ENCODE peak calls at places on chromosome 2, in four cellular contexts. One of them, this sample, is unnamed.

GRCh38 chr2:189092936-189093335 is 86.6 kb downstream of the COL5A2 start:
- DNase-seq in spleen: no peak
- DNase-seq in H9: no peak
- DNase-seq in GM12865: no peak
- DNase-seq in this sample: no peak

GRCh38 chr2:157777425-157777824 is 98.7 kb downstream of the ACVR1 start:
- DNase-seq in GM12865: peak; percentile 48
- DNase-seq in spleen: no peak
- DNase-seq in H9: no peak
- DNase-seq in this sample: no peak

GRCh38 chr2:101022221-101022620 is 20.1 kb downstream of the RPL31 start:
- DNase-seq in H9: no peak
- DNase-seq in GM12865: no peak
- DNase-seq in spleen: no peak
- DNase-seq in this sample: no peak

GRCh38 chr2:235493775-235494715 is at the start of gene AGAP1:
- DNase-seq in GM12865: peak; percentile 28
- DNase-seq in H9: peak; percentile 88
- DNase-seq in spleen: peak; percentile 81
- DNase-seq in this sample: peak; percentile 46

GRCh38 chr2:212998629-212999359 is 152.6 kb downstream of the IKZF2 start:
- DNase-seq in H9: no peak
- DNase-seq in spleen: no peak
- DNase-seq in GM12865: no peak
- DNase-seq in this sample: no peak

GRCh38 chr2:240627736-240628506 is 2.6 kb downstream of the GPR35 start:
- DNase-seq in spleen: peak; percentile 54
- DNase-seq in GM12865: no peak
- DNase-seq in H9: peak; percentile 15
- DNase-seq in this sample: no peak

GRCh38 chr2:16068233-16068940 is 128.0 kb downstream of the MYCN start:
- DNase-seq in GM12865: no peak
- DNase-seq in H9: no peak
- DNase-seq in spleen: no peak
- DNase-seq in this sample: no peak

GRCh38 chr2:88683160-88684021 is 8.1 kb upstream of the RPIA start:
- DNase-seq in GM12865: no peak
- DNase-seq in H9: no peak
- DNase-seq in spleen: no peak
- DNase-seq in this sample: no peak

GRCh38 chr2:67234443-67234842 is 162.7 kb upstream of the ETAA1 start:
- DNase-seq in GM12865: no peak
- DNase-seq in spleen: no peak
- DNase-seq in H9: peak; percentile 36
- DNase-seq in this sample: no peak

DNA sequence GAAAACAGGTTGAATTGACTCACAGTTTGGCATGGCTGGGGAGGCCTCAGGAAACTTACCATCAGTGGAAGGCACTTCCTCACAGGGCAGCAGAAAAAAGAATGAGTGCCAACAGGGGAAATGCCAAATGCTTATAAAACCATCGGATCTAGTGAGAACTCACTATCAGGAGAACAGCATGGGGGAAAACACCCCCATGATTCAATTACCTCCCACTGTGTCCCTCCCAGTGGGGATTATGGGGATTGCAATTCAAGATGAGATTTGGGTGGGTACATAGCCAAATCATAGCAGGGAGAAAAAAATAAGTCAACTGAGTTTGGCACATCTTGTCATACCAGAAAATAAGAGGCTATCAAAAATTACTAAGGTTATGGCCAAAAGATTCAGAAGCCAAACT is 96.3 kb downstream of the TRIP12 start:
- DNase-seq in spleen: no peak
- DNase-seq in GM12865: no peak
- DNase-seq in H9: no peak
- DNase-seq in this sample: no peak
- TF ChIP-seq CTCF in spleen: no peak
- TF ChIP-seq CTCF in GM12865: no peak
- TF ChIP-seq CTCF in H9: peak; percentile 38
- TF ChIP-seq CTCF in this sample: no peak

GRCh38 chr2:55052087-55053061 is 2.1 kb upstream of the RTN4 start:
- DNase-seq in GM12865: no peak
- DNase-seq in H9: no peak
- DNase-seq in spleen: no peak
- DNase-seq in this sample: no peak
- TF ChIP-seq CTCF in GM12865: no peak
- TF ChIP-seq CTCF in H9: no peak
- TF ChIP-seq CTCF in spleen: no peak
- TF ChIP-seq CTCF in this sample: no peak

DNA sequence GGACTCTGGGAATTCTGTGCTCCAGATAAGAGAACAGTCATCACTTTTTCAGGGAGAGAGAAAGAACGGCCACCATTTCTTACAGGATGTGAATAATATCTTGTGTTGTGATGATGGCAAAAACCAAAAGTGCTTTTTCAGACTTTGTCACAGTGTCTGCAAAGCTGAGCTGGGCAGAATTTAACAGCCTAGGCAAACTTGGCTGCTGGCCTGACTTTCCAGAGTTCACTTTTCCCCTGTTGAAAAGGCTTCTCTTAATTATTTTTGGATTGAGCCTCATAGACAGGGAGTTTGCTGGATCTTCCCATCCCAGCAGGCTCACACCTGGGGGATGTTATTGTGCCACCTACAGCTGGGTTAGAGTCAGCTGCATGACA is 361.5 kb upstream of the ACVR2A start:
- DNase-seq in spleen: no peak
- DNase-seq in GM12865: no peak
- DNase-seq in H9: no peak
- DNase-seq in this sample: no peak
- TF ChIP-seq CTCF in spleen: no peak
- TF ChIP-seq CTCF in GM12865: no peak
- TF ChIP-seq CTCF in H9: no peak
- TF ChIP-seq CTCF in this sample: no peak

DNA sequence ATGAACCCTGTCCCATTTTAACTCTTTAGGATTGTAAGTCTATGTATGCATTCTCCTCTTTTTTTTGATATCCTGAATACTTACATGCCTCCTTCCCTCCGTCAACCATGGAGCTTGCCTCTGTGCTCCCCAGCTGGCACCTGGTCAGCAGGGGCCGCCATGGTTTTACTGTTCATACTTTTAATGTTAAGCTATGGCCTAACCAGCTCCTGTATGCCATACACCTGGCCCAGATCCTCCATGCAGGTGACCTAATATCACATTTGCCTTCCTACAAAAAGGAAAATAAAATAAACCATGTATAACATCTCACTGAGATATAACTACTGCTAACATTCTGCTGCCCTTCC is 283.1 kb upstream of the TRIB2 start:
- DNase-seq in H9: no peak
- DNase-seq in GM12865: peak; percentile 10
- DNase-seq in spleen: no peak
- DNase-seq in this sample: no peak
- TF ChIP-seq CTCF in H9: no peak
- TF ChIP-seq CTCF in GM12865: no peak
- TF ChIP-seq CTCF in spleen: no peak
- TF ChIP-seq CTCF in this sample: no peak

DNA sequence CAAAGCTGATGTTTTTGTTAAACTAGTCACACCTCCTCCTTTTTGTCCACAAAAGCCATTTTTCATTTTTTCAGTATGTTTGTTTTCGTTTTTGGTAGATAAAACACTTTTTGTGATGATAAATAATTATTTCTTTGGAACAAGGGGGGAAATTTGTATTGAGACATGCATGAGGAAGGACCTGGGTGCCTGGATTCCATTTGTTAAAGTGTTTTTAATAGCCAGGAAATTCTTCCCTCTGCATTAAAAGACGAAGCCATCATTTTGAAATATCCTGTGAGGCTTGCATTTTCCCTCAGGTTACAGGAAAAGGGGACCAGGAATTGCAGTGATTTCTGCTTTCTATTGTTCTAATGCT is 52.1 kb upstream of the CTLA4 start:
- DNase-seq in spleen: no peak
- DNase-seq in GM12865: no peak
- DNase-seq in H9: no peak
- DNase-seq in this sample: no peak
- TF ChIP-seq CTCF in spleen: peak; percentile 3
- TF ChIP-seq CTCF in GM12865: no peak
- TF ChIP-seq CTCF in H9: no peak
- TF ChIP-seq CTCF in this sample: no peak

GRCh38 chr2:232757905-232758304 is 18.5 kb downstream of the KCNJ13 start:
- DNase-seq in H9: no peak
- DNase-seq in spleen: no peak
- DNase-seq in GM12865: no peak
- DNase-seq in this sample: no peak

DNA sequence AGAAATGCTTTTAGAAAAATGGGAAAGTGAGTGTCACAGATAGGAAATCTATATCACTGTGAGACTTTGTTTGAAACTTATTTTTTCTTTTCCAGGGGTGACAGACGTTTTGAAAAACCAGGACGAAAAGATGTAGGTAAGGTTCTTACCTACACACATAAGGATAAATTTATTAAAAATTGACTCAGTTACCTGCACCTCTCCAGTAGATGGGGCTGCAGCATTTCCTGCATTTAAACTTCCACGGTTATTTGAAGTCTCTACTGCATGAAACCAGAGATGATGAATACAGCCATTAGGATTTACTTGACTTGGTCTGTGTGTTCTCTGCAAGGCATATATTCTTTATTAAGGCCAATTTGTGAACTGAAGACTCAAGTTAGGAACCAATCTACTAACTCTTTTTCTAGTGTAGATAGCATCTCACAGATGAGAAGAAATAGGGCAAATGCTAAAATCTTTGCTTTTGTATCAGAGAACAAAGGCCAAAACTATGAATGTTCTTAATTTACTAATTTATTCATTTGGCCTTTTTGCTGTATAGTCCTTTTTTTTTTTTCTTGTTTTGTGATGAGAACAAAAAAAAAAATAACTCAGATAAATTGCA is 15.0 kb downstream of the KCNJ13 start:
- DNase-seq in H9: no peak
- DNase-seq in spleen: no peak
- DNase-seq in GM12865: peak; percentile 53
- DNase-seq in this sample: no peak
- TF ChIP-seq CTCF in H9: peak; percentile 67
- TF ChIP-seq CTCF in spleen: peak; percentile 46
- TF ChIP-seq CTCF in GM12865: peak; percentile 52
- TF ChIP-seq CTCF in this sample: no peak

DNA sequence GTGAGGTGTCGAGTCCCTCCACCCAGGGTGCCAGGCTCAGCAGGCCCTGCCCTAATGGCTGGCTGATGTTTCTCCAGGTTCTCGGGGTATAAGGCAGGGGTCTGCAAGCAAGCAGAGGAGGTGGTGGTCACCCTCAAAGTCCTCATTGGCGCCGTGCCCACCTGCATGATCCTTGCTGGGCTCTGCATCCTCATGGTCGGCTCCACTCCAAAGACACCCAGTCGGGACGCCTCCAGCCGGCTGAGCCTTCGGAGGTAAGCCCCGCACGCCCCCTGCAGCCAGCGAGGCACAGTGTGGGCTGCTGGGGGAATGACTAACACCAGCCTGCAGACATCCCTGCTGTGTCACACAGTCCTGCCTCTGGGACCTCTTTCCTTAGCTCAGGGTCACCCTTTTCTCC is 14.1 kb downstream of the MFSD2B start:
- DNase-seq in GM12865: no peak
- DNase-seq in H9: peak; percentile 64
- DNase-seq in spleen: no peak
- DNase-seq in this sample: no peak
- TF ChIP-seq CTCF in GM12865: no peak
- TF ChIP-seq CTCF in H9: peak; percentile 51
- TF ChIP-seq CTCF in spleen: no peak
- TF ChIP-seq CTCF in this sample: no peak

DNA sequence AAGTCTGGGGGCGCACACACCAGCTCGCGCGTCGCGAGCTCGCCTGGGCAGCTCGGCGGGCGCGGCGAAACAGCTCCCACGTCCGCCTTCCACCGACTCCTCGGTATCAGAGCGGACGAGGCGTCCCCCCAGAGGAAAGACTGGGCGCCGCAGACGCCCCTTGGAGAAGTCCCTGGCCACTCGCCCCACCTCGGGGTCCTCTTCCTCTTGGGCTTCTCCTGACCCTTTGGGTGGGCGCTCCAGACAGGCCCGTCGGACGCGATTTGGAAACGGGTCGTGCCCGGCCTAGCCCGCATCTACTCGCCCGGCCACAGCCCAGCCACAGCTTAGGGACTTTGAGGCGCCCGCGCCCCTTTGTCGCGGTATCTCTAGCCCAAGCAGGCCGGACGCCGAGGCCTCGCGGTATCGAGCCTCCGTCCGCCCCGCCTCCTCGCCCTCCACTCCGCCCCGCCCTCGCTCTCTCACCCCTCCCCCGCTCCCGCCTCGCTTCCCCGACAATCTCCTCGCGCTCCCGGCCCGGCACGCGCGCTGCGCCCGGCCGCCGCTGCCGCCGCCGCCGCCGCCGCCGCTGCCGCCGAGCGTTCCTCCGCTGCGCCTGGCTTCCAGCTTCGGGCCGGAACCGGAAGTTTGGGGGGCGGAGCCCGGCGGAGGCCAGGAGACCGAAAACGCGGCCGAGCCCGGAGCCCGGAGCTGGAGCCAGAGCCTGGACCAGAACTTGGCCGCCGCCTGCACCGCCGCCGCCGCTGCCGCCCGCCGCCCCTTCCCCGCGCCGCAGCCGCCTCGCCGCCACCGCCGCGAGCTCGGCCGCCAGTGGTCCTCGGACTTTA is 752 bp upstream of the ACVR2A start:
- DNase-seq in spleen: peak; percentile 97
- DNase-seq in GM12865: peak; percentile 92
- DNase-seq in H9: peak; percentile 92
- DNase-seq in this sample: peak; percentile 69
- TF ChIP-seq CTCF in spleen: peak; percentile 31
- TF ChIP-seq CTCF in GM12865: no peak
- TF ChIP-seq CTCF in H9: peak; percentile 30
- TF ChIP-seq CTCF in this sample: no peak

GRCh38 chr2:70645733-70646420 is 92.3 kb upstream of the TGFA start:
- DNase-seq in spleen: no peak
- DNase-seq in H9: no peak
- DNase-seq in GM12865: peak; percentile 5
- DNase-seq in this sample: no peak

GRCh38 chr2:70639841-70640448 is 86.3 kb upstream of the TGFA start:
- DNase-seq in H9: peak; percentile 4
- DNase-seq in spleen: no peak
- DNase-seq in GM12865: no peak
- DNase-seq in this sample: no peak

GRCh38 chr2:70641263-70641784 is 87.7 kb upstream of the TGFA start:
- DNase-seq in GM12865: no peak
- DNase-seq in spleen: no peak
- DNase-seq in H9: no peak
- DNase-seq in this sample: no peak

GRCh38 chr2:70646429-70646828 is 92.8 kb upstream of the TGFA start:
- DNase-seq in spleen: no peak
- DNase-seq in GM12865: no peak
- DNase-seq in H9: no peak
- DNase-seq in this sample: no peak

DNA sequence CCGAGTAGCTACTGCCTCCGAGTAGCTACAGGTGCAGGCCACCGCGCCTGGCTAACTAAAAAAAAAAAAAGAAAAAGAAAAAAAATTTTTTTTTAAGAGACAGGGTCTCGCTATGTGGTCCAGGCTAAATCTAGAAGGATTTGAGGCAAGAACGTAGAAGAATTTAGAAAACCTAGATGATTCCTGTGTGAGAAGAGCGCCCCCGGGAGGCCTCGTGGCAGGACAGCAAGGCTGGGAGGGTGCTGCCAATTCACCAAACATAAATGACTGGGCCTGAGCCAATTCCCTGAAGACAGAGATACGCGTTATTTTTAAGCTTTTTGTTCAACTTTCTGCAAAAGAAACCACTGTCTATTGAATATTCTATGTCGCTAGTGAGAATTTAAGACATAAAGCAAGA is 90.1 kb upstream of the TGFA start:
- DNase-seq in H9: peak; percentile 63
- DNase-seq in GM12865: peak; percentile 20
- DNase-seq in spleen: no peak
- DNase-seq in this sample: no peak
- TF ChIP-seq CTCF in H9: peak; percentile 86
- TF ChIP-seq CTCF in GM12865: peak; percentile 31
- TF ChIP-seq CTCF in spleen: no peak
- TF ChIP-seq CTCF in this sample: no peak

This sample was measured in omental fat pad.